ENCODE peak calls at places on chromosomes 7 and 10, in eight cellular contexts. G is dorsolateral prefrontal cortex, R is SK-N-SH, O is endothelial cell of umbilical vein, K is thoracic aorta, E is prostate gland, Z is tibial nerve, V is OCI-LY7. N is an unnamed sample.

GRCh38 chr7:17370901-17371550 is 72.6 kb downstream of the AHR start:
- DNase-seq in E (no peak), R (no peak), K (no peak), G (no peak), Z (no peak), O (peak; percentile 46), V (no peak), N (no peak)

GRCh38 chr7:40211291-40212003 is 76.6 kb downstream of the SUGCT start:
- DNase-seq in R (no peak), K (no peak), Z (no peak), E (no peak), V (no peak), G (no peak), O (peak; percentile 61), N (no peak)

GRCh38 chr7:40205992-40206391 is 71.2 kb downstream of the SUGCT start:
- DNase-seq in E (no peak), Z (no peak), K (no peak), V (no peak), R (no peak), G (no peak), O (no peak), N (no peak)

GRCh38 chr10:119643306-119644214 is 7.6 kb upstream of the BAG3 start:
- DNase-seq in R (no peak), Z (no peak), O (no peak), V (no peak), K (no peak), G (no peak), E (no peak), N (no peak)

GRCh38 chr10:116848032-116848911 is 1.0 kb upstream of the ENO4 start:
- DNase-seq in Z (no peak), R (no peak), E (peak; percentile 33), K (no peak), V (no peak), G (no peak), O (no peak), N (no peak)

GRCh38 chr10:130135676-130136213 is 446 bp upstream of the GLRX3 start:
- DNase-seq in V (no peak), K (no peak), R (no peak), E (no peak), Z (no peak), G (no peak), O (no peak), N (no peak)

GRCh38 chr10:30775779-30776591 is 146.4 kb upstream of the LYZL2 start:
- DNase-seq in V (no peak), R (no peak), E (no peak), G (no peak), K (no peak), Z (no peak), O (no peak), N (peak; percentile 91)

GRCh38 chr7:54827719-54828118 is 68.7 kb upstream of the SEC61G start:
- DNase-seq in Z (no peak), K (no peak), O (no peak), V (no peak), R (no peak), G (no peak), E (no peak), N (no peak)

DNA sequence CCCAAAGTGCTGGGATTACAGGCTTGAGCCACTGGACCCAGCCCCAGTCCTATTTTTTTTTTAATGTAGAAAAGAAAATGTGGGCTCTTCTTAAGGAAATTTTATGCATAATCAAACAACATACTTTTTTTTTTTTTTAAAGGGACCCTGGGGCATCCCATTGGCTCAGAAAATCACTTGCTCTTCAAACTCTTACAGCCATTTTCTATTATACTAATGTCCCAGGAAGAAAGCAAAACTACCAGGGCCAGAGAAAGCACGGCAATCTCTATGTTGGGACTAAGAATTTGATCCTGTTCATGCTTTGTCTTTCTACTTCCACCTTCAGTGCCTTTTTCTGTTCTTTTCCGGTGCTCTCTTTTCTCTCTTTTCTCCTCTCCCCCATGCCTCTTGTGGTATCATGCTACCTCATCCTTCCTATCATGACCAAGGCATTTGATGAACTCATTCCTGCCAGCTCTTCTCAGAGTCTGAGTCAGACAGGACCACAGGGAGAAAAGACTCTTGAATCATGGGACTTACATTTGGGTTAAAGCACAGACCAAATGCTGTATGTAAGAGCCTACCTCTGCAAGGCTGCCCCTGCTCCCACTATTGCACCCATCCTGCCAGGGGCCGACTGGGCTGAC is 76.4 kb upstream of the CCNY start:
- DNase-seq in Z (no peak), R (no peak), O (no peak), G (no peak), K (no peak), V (no peak), E (no peak), N (peak; percentile 87)
- H3K27ac ChIP-seq in Z (no peak overlapping the region), R (no peak overlapping the region), O (no peak overlapping the region), G (no peak overlapping the region), K (no peak overlapping the region), V (no peak overlapping the region), E (no peak overlapping the region), N (peak overlapping the region; percentile 94)

GRCh38 chr7:625376-625971 is 101.0 kb upstream of the DNAAF5 start:
- DNase-seq in R (no peak), V (no peak), E (no peak), K (no peak), Z (no peak), O (no peak), G (no peak), N (no peak)
- H3K4me3 ChIP-seq in R (no peak overlapping the region), V (no peak overlapping the region), E (no peak overlapping the region), K (no peak overlapping the region), Z (no peak overlapping the region), O (no peak overlapping the region), G (no peak overlapping the region), N (no peak overlapping the region)

GRCh38 chr7:122699017-122699416 is at the start of gene RNF133:
- DNase-seq in E (no peak), O (no peak), V (no peak), K (no peak), G (no peak), Z (no peak), R (no peak), N (no peak)

GRCh38 chr7:122691569-122692235 is 7.2 kb downstream of the RNF133 start:
- DNase-seq in E (no peak), G (no peak), R (no peak), Z (no peak), K (no peak), V (no peak), O (no peak), N (no peak)

GRCh38 chr7:122692769-122693309 is 6.1 kb downstream of the RNF133 start:
- DNase-seq in R (no peak), K (no peak), V (peak; percentile 2), O (no peak), G (no peak), Z (no peak), E (no peak), N (no peak)

GRCh38 chr7:122695816-122696215 is 3.1 kb downstream of the RNF133 start:
- DNase-seq in R (no peak), O (no peak), G (no peak), Z (no peak), K (no peak), E (no peak), V (no peak), N (no peak)

GRCh38 chr7:122694697-122695096 is 4.2 kb downstream of the RNF133 start:
- DNase-seq in Z (no peak), R (no peak), K (no peak), G (no peak), E (no peak), O (no peak), V (no peak), N (no peak)
- H3K27ac ChIP-seq in Z (no peak overlapping the region), R (no peak overlapping the region), K (no peak overlapping the region), G (no peak overlapping the region), E (no peak overlapping the region), O (no peak overlapping the region), V (no peak overlapping the region), N (no peak overlapping the region)

DNA sequence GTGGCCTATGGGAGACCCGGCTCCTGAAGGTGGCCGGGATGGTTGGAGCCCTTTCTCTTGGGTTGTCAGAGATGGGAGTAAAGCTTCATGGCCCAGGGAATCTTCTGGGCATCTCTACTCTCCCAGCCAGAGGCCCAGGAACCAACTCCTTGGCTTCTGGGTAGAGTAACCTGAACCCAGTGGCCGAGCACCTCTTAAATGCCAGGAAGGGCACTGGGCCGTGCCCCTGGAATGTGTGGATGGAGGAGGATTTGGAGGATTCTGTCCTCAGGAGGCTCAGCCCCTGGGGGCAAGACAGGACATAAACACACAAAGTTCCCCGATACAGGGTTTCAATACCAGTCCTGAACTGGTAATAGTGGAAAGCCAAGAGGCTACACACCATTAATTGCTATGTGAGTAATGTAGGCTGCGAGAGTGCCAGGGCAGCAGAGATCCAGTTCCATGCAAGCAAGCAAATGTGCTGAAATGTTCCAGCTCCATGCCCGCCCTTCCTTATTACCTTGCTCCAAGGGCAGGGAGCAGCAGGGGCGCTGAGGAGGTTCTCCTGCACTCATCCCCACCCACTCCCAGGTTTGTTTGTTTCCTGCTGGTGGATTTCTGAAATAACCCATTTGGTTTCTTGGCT is 1.2 kb downstream of the PALD1 start:
- DNase-seq in R (no peak), V (no peak), O (no peak), K (no peak), G (no peak), Z (no peak), E (no peak), N (no peak)
- H3K4me3 ChIP-seq in R (no peak overlapping the region), V (peak overlapping the region; percentile 95), O (no peak overlapping the region), K (peak overlapping the region; percentile 81), G (peak overlapping the region; percentile 54), Z (peak overlapping the region; percentile 58), E (no peak overlapping the region), N (no peak overlapping the region)

GRCh38 chr10:49071221-49071761 is 44.0 kb downstream of the VSTM4 start:
- DNase-seq in Z (no peak), E (peak; percentile 59), G (no peak), K (no peak), R (no peak), V (no peak), O (no peak), N (no peak)
- H3K27ac ChIP-seq in Z (no peak overlapping the region), E (no peak overlapping the region), G (no peak overlapping the region), K (no peak overlapping the region), R (no peak overlapping the region), V (no peak overlapping the region), O (no peak overlapping the region), N (no peak overlapping the region)

DNA sequence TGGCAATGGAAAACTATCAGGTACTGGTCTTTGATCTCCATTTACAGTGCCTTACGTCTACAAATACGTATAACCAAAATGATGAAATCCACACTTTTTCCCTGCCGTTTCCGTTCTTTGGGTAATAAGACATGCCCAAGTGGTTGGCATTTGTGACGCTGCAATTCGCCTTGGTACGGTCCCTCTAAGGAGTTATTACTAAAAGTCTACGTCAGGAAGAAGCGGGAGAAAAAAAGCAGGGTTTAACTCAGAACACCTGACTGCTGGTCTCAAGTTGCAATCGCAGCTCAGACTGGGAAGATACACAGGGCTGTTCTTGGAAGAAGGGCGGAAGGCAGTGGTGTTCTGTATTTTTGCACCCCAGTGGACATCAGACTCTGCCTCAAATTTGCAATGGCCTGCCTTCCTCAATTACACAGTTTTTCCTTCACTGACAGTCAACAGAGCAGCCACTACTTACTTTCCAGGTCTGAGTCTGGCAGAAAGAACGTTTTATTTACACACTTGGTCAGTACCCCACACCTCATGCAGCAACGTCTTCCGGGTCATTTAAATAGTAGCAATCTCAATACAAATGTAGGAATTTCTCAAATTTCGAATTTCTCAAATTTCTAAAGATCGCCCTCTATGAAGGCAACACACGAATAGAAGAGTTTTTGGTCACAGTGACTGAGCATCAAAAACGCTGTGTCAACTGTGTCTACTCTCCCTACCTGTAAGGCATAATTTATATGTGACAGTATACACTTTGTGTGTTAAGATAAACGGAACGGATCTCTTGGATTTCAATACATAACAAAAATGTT is 2.1 kb downstream of the BAIAP2L1 start:
- DNase-seq in O (no peak), G (no peak), R (no peak), E (peak; percentile 39), Z (no peak), K (no peak), V (no peak), N (no peak)
- H3K4me3 ChIP-seq in O (no peak overlapping the region), G (no peak overlapping the region), R (no peak overlapping the region), E (peak overlapping the region; percentile 71), Z (no peak overlapping the region), K (no peak overlapping the region), V (no peak overlapping the region), N (no peak overlapping the region)

GRCh38 chr7:47550788-47551470 is 31.0 kb downstream of the TNS3 start:
- DNase-seq in G (no peak), E (no peak), R (no peak), V (no peak), K (no peak), O (no peak), Z (no peak), N (no peak)
- H3K27ac ChIP-seq in G (no peak overlapping the region), E (no peak overlapping the region), R (no peak overlapping the region), V (no peak overlapping the region), K (peak overlapping the region; percentile 32), O (no peak overlapping the region), Z (no peak overlapping the region), N (no peak overlapping the region)